ENCODE peak calls at places on chromosomes 5 and 9, in four cellular contexts. One of them, this sample, is unnamed.

GRCh38 chr5:68456756-68457217 is 241.2 kb downstream of the PIK3R1 start:
- DNase-seq in A549: peak; percentile 78
- DNase-seq in activated CD8-positive, alpha-beta T cell treated with anti-CD3 and anti-CD28 coated beads for 36 hours: no peak
- DNase-seq in IMR-90: peak; percentile 53
- DNase-seq in this sample: no peak

GRCh38 chr5:114358329-114358728 is 3.5 kb upstream of the KCNN2 start:
- DNase-seq in A549: no peak
- DNase-seq in activated CD8-positive, alpha-beta T cell treated with anti-CD3 and anti-CD28 coated beads for 36 hours: no peak
- DNase-seq in IMR-90: peak; percentile 24
- DNase-seq in this sample: no peak

GRCh38 chr9:121393318-121393717 is 23.3 kb upstream of the STOM start:
- DNase-seq in IMR-90: peak; percentile 39
- DNase-seq in A549: no peak
- DNase-seq in activated CD8-positive, alpha-beta T cell treated with anti-CD3 and anti-CD28 coated beads for 36 hours: no peak
- DNase-seq in this sample: no peak

GRCh38 chr5:96690906-96691305 is 28.7 kb downstream of the CAST start:
- DNase-seq in A549: no peak
- DNase-seq in IMR-90: no peak
- DNase-seq in activated CD8-positive, alpha-beta T cell treated with anti-CD3 and anti-CD28 coated beads for 36 hours: no peak
- DNase-seq in this sample: no peak

GRCh38 chr9:92512622-92513021 is 23.2 kb downstream of the ECM2 start:
- DNase-seq in A549: no peak
- DNase-seq in activated CD8-positive, alpha-beta T cell treated with anti-CD3 and anti-CD28 coated beads for 36 hours: no peak
- DNase-seq in IMR-90: peak; percentile 52
- DNase-seq in this sample: no peak

GRCh38 chr9:103991001-103991400 is 103.1 kb upstream of the SMC2 start:
- DNase-seq in IMR-90: no peak
- DNase-seq in activated CD8-positive, alpha-beta T cell treated with anti-CD3 and anti-CD28 coated beads for 36 hours: no peak
- DNase-seq in A549: no peak
- DNase-seq in this sample: no peak

GRCh38 chr9:106693546-106693945 is 169.4 kb upstream of the ZNF462 start:
- DNase-seq in activated CD8-positive, alpha-beta T cell treated with anti-CD3 and anti-CD28 coated beads for 36 hours: no peak
- DNase-seq in A549: no peak
- DNase-seq in IMR-90: no peak
- DNase-seq in this sample: no peak

GRCh38 chr5:134371834-134372340 is 518 bp downstream of the UBE2B start:
- DNase-seq in activated CD8-positive, alpha-beta T cell treated with anti-CD3 and anti-CD28 coated beads for 36 hours: peak; percentile 46
- DNase-seq in A549: peak; percentile 54
- DNase-seq in IMR-90: peak; percentile 26
- DNase-seq in this sample: peak; percentile 33

GRCh38 chr5:128213340-128213739 is 129.8 kb downstream of the SLC12A2 start:
- DNase-seq in A549: peak; percentile 75
- DNase-seq in activated CD8-positive, alpha-beta T cell treated with anti-CD3 and anti-CD28 coated beads for 36 hours: peak; percentile 63
- DNase-seq in IMR-90: peak; percentile 77
- DNase-seq in this sample: peak; percentile 37

GRCh38 chr9:99816392-99816791 is 5.3 kb upstream of the NR4A3 start:
- DNase-seq in activated CD8-positive, alpha-beta T cell treated with anti-CD3 and anti-CD28 coated beads for 36 hours: no peak
- DNase-seq in IMR-90: no peak
- DNase-seq in A549: no peak
- DNase-seq in this sample: no peak

GRCh38 chr5:177449140-177450061 is 2.8 kb downstream of the PRR7 start:
- DNase-seq in IMR-90: no peak
- DNase-seq in activated CD8-positive, alpha-beta T cell treated with anti-CD3 and anti-CD28 coated beads for 36 hours: no peak
- DNase-seq in A549: no peak
- DNase-seq in this sample: no peak

GRCh38 chr5:124951676-124952075 is 205.2 kb upstream of the ZNF608 start:
- DNase-seq in IMR-90: no peak
- DNase-seq in activated CD8-positive, alpha-beta T cell treated with anti-CD3 and anti-CD28 coated beads for 36 hours: no peak
- DNase-seq in A549: no peak
- DNase-seq in this sample: peak; percentile 40

GRCh38 chr5:88089757-88090390 is 178.8 kb downstream of the TMEM161B start:
- DNase-seq in activated CD8-positive, alpha-beta T cell treated with anti-CD3 and anti-CD28 coated beads for 36 hours: no peak
- DNase-seq in A549: no peak
- DNase-seq in IMR-90: no peak
- DNase-seq in this sample: no peak

GRCh38 chr9:13971415-13971814 is 342.5 kb downstream of the NFIB start:
- DNase-seq in activated CD8-positive, alpha-beta T cell treated with anti-CD3 and anti-CD28 coated beads for 36 hours: no peak
- DNase-seq in IMR-90: no peak
- DNase-seq in A549: no peak
- DNase-seq in this sample: no peak

GRCh38 chr9:123131258-123131657 is 97.8 kb downstream of the GPR21 start:
- DNase-seq in A549: no peak
- DNase-seq in IMR-90: peak; percentile 75
- DNase-seq in activated CD8-positive, alpha-beta T cell treated with anti-CD3 and anti-CD28 coated beads for 36 hours: no peak
- DNase-seq in this sample: no peak

GRCh38 chr5:35228304-35228703 is 2.0 kb downstream of the PRLR start:
- DNase-seq in A549: no peak
- DNase-seq in IMR-90: no peak
- DNase-seq in activated CD8-positive, alpha-beta T cell treated with anti-CD3 and anti-CD28 coated beads for 36 hours: no peak
- DNase-seq in this sample: no peak

GRCh38 chr9:89594811-89595550 is 9.8 kb upstream of the GADD45G start:
- DNase-seq in activated CD8-positive, alpha-beta T cell treated with anti-CD3 and anti-CD28 coated beads for 36 hours: no peak
- DNase-seq in A549: no peak
- DNase-seq in IMR-90: no peak
- DNase-seq in this sample: no peak

GRCh38 chr9:73871636-73872035 is 625.5 kb upstream of the RORB start:
- DNase-seq in A549: no peak
- DNase-seq in activated CD8-positive, alpha-beta T cell treated with anti-CD3 and anti-CD28 coated beads for 36 hours: no peak
- DNase-seq in IMR-90: no peak
- DNase-seq in this sample: no peak

GRCh38 chr9:90842378-90842777 is 40.8 kb downstream of the SYK start:
- DNase-seq in A549: no peak
- DNase-seq in IMR-90: no peak
- DNase-seq in activated CD8-positive, alpha-beta T cell treated with anti-CD3 and anti-CD28 coated beads for 36 hours: no peak
- DNase-seq in this sample: no peak

GRCh38 chr5:172453206-172453985 is 929 bp downstream of the SH3PXD2B start:
- DNase-seq in activated CD8-positive, alpha-beta T cell treated with anti-CD3 and anti-CD28 coated beads for 36 hours: no peak
- DNase-seq in A549: peak; percentile 75
- DNase-seq in IMR-90: peak; percentile 74
- DNase-seq in this sample: no peak

GRCh38 chr9:136674786-136675349 is 12.2 kb downstream of the EGFL7 start:
- DNase-seq in IMR-90: no peak
- DNase-seq in activated CD8-positive, alpha-beta T cell treated with anti-CD3 and anti-CD28 coated beads for 36 hours: no peak
- DNase-seq in A549: no peak
- DNase-seq in this sample: no peak

GRCh38 chr5:133941456-133942196 is 26.8 kb downstream of the C5orf15 start:
- DNase-seq in activated CD8-positive, alpha-beta T cell treated with anti-CD3 and anti-CD28 coated beads for 36 hours: no peak
- DNase-seq in IMR-90: no peak
- DNase-seq in A549: no peak
- DNase-seq in this sample: no peak

GRCh38 chr9:131959056-131959455 is 120.6 kb downstream of the MED27 start:
- DNase-seq in activated CD8-positive, alpha-beta T cell treated with anti-CD3 and anti-CD28 coated beads for 36 hours: no peak
- DNase-seq in IMR-90: no peak
- DNase-seq in A549: no peak
- DNase-seq in this sample: no peak

GRCh38 chr9:131950487-131950886 is 129.2 kb downstream of the MED27 start:
- DNase-seq in A549: no peak
- DNase-seq in IMR-90: no peak
- DNase-seq in activated CD8-positive, alpha-beta T cell treated with anti-CD3 and anti-CD28 coated beads for 36 hours: no peak
- DNase-seq in this sample: no peak

GRCh38 chr9:131951905-131952304 is 127.8 kb downstream of the MED27 start:
- DNase-seq in A549: no peak
- DNase-seq in activated CD8-positive, alpha-beta T cell treated with anti-CD3 and anti-CD28 coated beads for 36 hours: no peak
- DNase-seq in IMR-90: peak; percentile 35
- DNase-seq in this sample: no peak

GRCh38 chr9:131951155-131951554 is 128.5 kb downstream of the MED27 start:
- DNase-seq in IMR-90: no peak
- DNase-seq in activated CD8-positive, alpha-beta T cell treated with anti-CD3 and anti-CD28 coated beads for 36 hours: no peak
- DNase-seq in A549: no peak
- DNase-seq in this sample: no peak

DNA sequence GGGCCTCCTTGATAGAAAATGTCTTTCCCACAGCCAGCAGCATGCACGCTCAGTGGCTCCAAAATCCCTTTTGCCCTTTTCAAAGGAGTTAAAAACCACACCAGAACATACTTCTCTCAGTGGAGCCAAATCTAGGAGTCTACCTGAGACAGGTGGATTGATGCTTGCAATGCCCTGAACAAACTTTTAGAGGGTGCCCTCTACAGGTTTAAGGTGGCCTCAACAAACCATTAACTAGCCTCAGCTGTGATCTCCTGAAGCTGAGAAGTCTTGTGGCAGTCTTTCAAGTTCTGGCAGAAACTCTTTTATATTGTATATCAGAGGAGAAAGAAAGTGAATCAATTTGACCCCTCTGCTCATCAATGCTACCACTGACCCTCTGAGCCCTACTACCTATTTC is 125.4 kb downstream of the MED27 start:
- DNase-seq in A549: peak; percentile 15
- DNase-seq in activated CD8-positive, alpha-beta T cell treated with anti-CD3 and anti-CD28 coated beads for 36 hours: no peak
- DNase-seq in IMR-90: no peak
- DNase-seq in this sample: no peak
- TF ChIP-seq CTCF in A549: peak; percentile 36
- TF ChIP-seq CTCF in activated CD8-positive, alpha-beta T cell treated with anti-CD3 and anti-CD28 coated beads for 36 hours: no peak
- TF ChIP-seq CTCF in IMR-90: peak; percentile 7
- TF ChIP-seq CTCF in this sample: peak; percentile 4

DNA sequence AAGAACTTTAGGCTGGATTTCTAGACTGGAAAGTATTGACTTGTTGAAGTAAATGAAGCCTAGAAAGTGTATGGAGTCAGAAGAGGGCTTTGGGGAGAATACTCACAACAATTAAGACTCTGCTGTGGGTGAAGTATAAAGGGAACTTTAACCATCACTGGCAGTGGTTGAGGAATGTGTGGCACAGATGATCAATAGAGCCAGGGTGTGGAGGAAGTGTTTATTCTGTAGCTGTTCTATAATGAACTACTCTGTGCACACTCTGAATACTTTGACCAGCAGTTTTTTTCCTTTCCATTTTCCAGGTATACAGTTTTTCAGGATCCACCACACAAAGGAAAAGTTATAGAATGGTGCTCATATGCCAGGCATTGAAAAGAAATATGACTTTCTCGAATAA is 106.7 kb downstream of the SCAMP1 start:
- DNase-seq in activated CD8-positive, alpha-beta T cell treated with anti-CD3 and anti-CD28 coated beads for 36 hours: no peak
- DNase-seq in IMR-90: no peak
- DNase-seq in A549: no peak
- DNase-seq in this sample: no peak
- TF ChIP-seq CTCF in activated CD8-positive, alpha-beta T cell treated with anti-CD3 and anti-CD28 coated beads for 36 hours: no peak
- TF ChIP-seq CTCF in IMR-90: no peak
- TF ChIP-seq CTCF in A549: no peak
- TF ChIP-seq CTCF in this sample: no peak

GRCh38 chr9:113477058-113477457 is 13.5 kb downstream of the RGS3 start:
- DNase-seq in A549: no peak
- DNase-seq in activated CD8-positive, alpha-beta T cell treated with anti-CD3 and anti-CD28 coated beads for 36 hours: no peak
- DNase-seq in IMR-90: no peak
- DNase-seq in this sample: no peak

GRCh38 chr9:113476511-113476916 is 13.0 kb downstream of the RGS3 start:
- DNase-seq in IMR-90: no peak
- DNase-seq in A549: no peak
- DNase-seq in activated CD8-positive, alpha-beta T cell treated with anti-CD3 and anti-CD28 coated beads for 36 hours: no peak
- DNase-seq in this sample: no peak

GRCh38 chr9:113475992-113476391 is 12.5 kb downstream of the RGS3 start:
- DNase-seq in activated CD8-positive, alpha-beta T cell treated with anti-CD3 and anti-CD28 coated beads for 36 hours: no peak
- DNase-seq in A549: no peak
- DNase-seq in IMR-90: no peak
- DNase-seq in this sample: no peak

GRCh38 chr9:113479150-113479761 is 15.7 kb downstream of the RGS3 start:
- DNase-seq in activated CD8-positive, alpha-beta T cell treated with anti-CD3 and anti-CD28 coated beads for 36 hours: peak; percentile 74
- DNase-seq in IMR-90: no peak
- DNase-seq in A549: no peak
- DNase-seq in this sample: no peak

DNA sequence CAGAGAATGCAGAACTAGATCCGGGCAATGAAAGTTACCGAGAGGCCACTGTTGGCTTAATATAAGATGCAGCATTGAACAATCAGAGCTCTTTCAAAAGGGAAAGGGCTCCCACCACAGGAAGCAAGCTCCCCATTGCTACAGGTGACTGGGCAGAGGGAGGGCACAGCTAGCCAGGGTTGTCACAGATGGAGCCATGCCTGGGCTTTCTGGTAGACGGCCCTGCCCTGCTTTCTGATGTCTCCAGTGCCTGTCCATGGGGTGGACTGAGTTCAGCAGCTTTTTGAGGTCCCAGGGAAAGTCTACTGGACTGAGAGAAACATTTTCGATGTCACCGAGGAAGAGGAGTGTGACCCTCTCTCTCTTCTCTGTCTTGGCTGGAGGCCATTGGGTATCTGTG is 14.1 kb downstream of the RGS3 start:
- DNase-seq in activated CD8-positive, alpha-beta T cell treated with anti-CD3 and anti-CD28 coated beads for 36 hours: no peak
- DNase-seq in A549: no peak
- DNase-seq in IMR-90: no peak
- DNase-seq in this sample: no peak
- TF ChIP-seq CTCF in activated CD8-positive, alpha-beta T cell treated with anti-CD3 and anti-CD28 coated beads for 36 hours: no peak
- TF ChIP-seq CTCF in A549: no peak
- TF ChIP-seq CTCF in IMR-90: no peak
- TF ChIP-seq CTCF in this sample: no peak

GRCh38 chr5:147619281-147619680 is 109.4 kb upstream of the DPYSL3 start:
- DNase-seq in activated CD8-positive, alpha-beta T cell treated with anti-CD3 and anti-CD28 coated beads for 36 hours: no peak
- DNase-seq in IMR-90: no peak
- DNase-seq in A549: no peak
- DNase-seq in this sample: no peak
- TF ChIP-seq CTCF in activated CD8-positive, alpha-beta T cell treated with anti-CD3 and anti-CD28 coated beads for 36 hours: no peak
- TF ChIP-seq CTCF in IMR-90: no peak
- TF ChIP-seq CTCF in A549: no peak
- TF ChIP-seq CTCF in this sample: no peak

DNA sequence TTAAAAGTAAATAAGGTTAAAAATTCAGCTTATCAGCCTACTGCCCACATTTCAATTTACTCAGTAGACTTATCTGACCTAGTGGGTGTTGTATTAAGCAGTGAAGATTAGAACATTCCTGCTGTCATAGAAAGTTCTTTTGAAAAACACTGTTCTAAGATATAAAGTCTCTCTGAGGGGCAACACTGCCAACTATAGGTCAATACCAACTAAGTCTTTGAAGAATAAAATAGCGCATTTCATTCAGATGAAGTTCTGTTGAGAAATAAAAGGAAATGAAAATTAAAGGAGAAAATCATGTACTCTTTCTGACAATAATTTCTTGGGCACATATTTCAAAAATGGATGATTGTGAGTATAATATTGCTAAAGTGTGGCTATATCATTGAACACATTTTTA is 86.8 kb downstream of the PTPRD start:
- DNase-seq in activated CD8-positive, alpha-beta T cell treated with anti-CD3 and anti-CD28 coated beads for 36 hours: no peak
- DNase-seq in IMR-90: no peak
- DNase-seq in A549: no peak
- DNase-seq in this sample: no peak
- TF ChIP-seq CTCF in activated CD8-positive, alpha-beta T cell treated with anti-CD3 and anti-CD28 coated beads for 36 hours: no peak
- TF ChIP-seq CTCF in IMR-90: no peak
- TF ChIP-seq CTCF in A549: no peak
- TF ChIP-seq CTCF in this sample: no peak

GRCh38 chr9:94061864-94062263 is 22.4 kb upstream of the PTPDC1 start:
- DNase-seq in A549: no peak
- DNase-seq in activated CD8-positive, alpha-beta T cell treated with anti-CD3 and anti-CD28 coated beads for 36 hours: no peak
- DNase-seq in IMR-90: no peak
- DNase-seq in this sample: no peak

GRCh38 chr9:94068257-94068656 is 16.0 kb upstream of the PTPDC1 start:
- DNase-seq in activated CD8-positive, alpha-beta T cell treated with anti-CD3 and anti-CD28 coated beads for 36 hours: no peak
- DNase-seq in IMR-90: no peak
- DNase-seq in A549: no peak
- DNase-seq in this sample: no peak

DNA sequence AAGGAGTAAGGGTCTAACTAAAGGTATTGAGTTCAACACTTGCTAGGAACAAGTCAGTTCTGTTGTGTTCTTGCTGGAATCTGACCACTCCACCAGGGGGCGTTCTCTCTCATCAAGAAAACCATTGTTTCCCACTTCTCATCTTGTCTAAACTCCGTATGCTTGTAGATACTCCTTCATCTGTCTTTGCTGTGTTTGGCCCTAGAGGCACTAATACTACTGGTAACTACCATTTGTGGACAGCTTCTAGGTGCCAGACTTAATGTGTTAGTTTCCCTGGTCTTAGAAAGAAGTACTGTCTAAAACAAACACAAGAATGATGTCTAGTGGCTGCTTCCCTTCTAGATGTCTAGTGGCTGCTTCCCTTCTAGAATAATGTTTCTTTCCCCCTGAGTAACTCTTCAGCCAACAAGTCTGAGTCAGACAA is 18.7 kb upstream of the PTPDC1 start:
- DNase-seq in A549: peak; percentile 84
- DNase-seq in activated CD8-positive, alpha-beta T cell treated with anti-CD3 and anti-CD28 coated beads for 36 hours: peak; percentile 88
- DNase-seq in IMR-90: peak; percentile 89
- DNase-seq in this sample: peak; percentile 66
- TF ChIP-seq CTCF in A549: peak; percentile 85
- TF ChIP-seq CTCF in activated CD8-positive, alpha-beta T cell treated with anti-CD3 and anti-CD28 coated beads for 36 hours: peak; percentile 92
- TF ChIP-seq CTCF in IMR-90: peak; percentile 80
- TF ChIP-seq CTCF in this sample: peak; percentile 59